ENCODE peak calls at places on chromosome 1, in ten cellular contexts. One of them, this sample, is unnamed.

GRCh38 chr1:193538690-193539089 is 352.3 kb upstream of the B3GALT2 start:
- DNase-seq in SK-N-MC: no peak
- DNase-seq in adipocyte: no peak
- DNase-seq in spleen: no peak
- DNase-seq in Kasumi-1: no peak
- DNase-seq in endothelial cell: no peak
- DNase-seq in SJSA1: no peak
- DNase-seq in activated CD8-positive, alpha-beta T cell treated with anti-CD3 and anti-CD28 coated beads for 36 hours: peak; percentile 33
- DNase-seq in NB4: no peak
- DNase-seq in fibroblast of pulmonary artery: no peak
- DNase-seq in this sample: no peak

GRCh38 chr1:151011154-151011850 is 3.1 kb downstream of the PRUNE1 start:
- DNase-seq in SK-N-MC: no peak
- DNase-seq in adipocyte: no peak
- DNase-seq in spleen: no peak
- DNase-seq in Kasumi-1: peak; percentile 36
- DNase-seq in endothelial cell: no peak
- DNase-seq in SJSA1: no peak
- DNase-seq in activated CD8-positive, alpha-beta T cell treated with anti-CD3 and anti-CD28 coated beads for 36 hours: no peak
- DNase-seq in NB4: peak; percentile 23
- DNase-seq in fibroblast of pulmonary artery: no peak
- DNase-seq in this sample: no peak

GRCh38 chr1:28882009-28882628 is 32.2 kb upstream of the EPB41 start:
- DNase-seq in SK-N-MC: peak; percentile 89
- DNase-seq in adipocyte: peak; percentile 93
- DNase-seq in spleen: peak; percentile 92
- DNase-seq in Kasumi-1: peak; percentile 84
- DNase-seq in endothelial cell: peak; percentile 90
- DNase-seq in SJSA1: peak; percentile 70
- DNase-seq in activated CD8-positive, alpha-beta T cell treated with anti-CD3 and anti-CD28 coated beads for 36 hours: peak; percentile 85
- DNase-seq in NB4: peak; percentile 85
- DNase-seq in fibroblast of pulmonary artery: peak; percentile 87
- DNase-seq in this sample: peak; percentile 93

GRCh38 chr1:15331673-15332072 is 78.0 kb upstream of the EFHD2 start:
- DNase-seq in SK-N-MC: no peak
- DNase-seq in adipocyte: no peak
- DNase-seq in spleen: no peak
- DNase-seq in Kasumi-1: no peak
- DNase-seq in endothelial cell: no peak
- DNase-seq in SJSA1: no peak
- DNase-seq in activated CD8-positive, alpha-beta T cell treated with anti-CD3 and anti-CD28 coated beads for 36 hours: no peak
- DNase-seq in NB4: no peak
- DNase-seq in fibroblast of pulmonary artery: no peak
- DNase-seq in this sample: no peak

GRCh38 chr1:35571263-35571662 is 1.9 kb upstream of the TFAP2E start:
- DNase-seq in SK-N-MC: no peak
- DNase-seq in adipocyte: no peak
- DNase-seq in spleen: peak; percentile 41
- DNase-seq in Kasumi-1: no peak
- DNase-seq in endothelial cell: no peak
- DNase-seq in SJSA1: no peak
- DNase-seq in activated CD8-positive, alpha-beta T cell treated with anti-CD3 and anti-CD28 coated beads for 36 hours: no peak
- DNase-seq in NB4: no peak
- DNase-seq in fibroblast of pulmonary artery: no peak
- DNase-seq in this sample: no peak

GRCh38 chr1:59730759-59731478 is 83.8 kb upstream of the HOOK1 start:
- DNase-seq in SK-N-MC: no peak
- DNase-seq in adipocyte: peak; percentile 87
- DNase-seq in spleen: no peak
- DNase-seq in Kasumi-1: no peak
- DNase-seq in endothelial cell: no peak
- DNase-seq in SJSA1: peak; percentile 96
- DNase-seq in activated CD8-positive, alpha-beta T cell treated with anti-CD3 and anti-CD28 coated beads for 36 hours: peak; percentile 33
- DNase-seq in NB4: peak; percentile 83
- DNase-seq in fibroblast of pulmonary artery: peak; percentile 91
- DNase-seq in this sample: no peak

GRCh38 chr1:117146570-117147340 is 25.2 kb upstream of the TRIM45 start:
- DNase-seq in SK-N-MC: no peak
- DNase-seq in adipocyte: peak; percentile 90
- DNase-seq in spleen: no peak
- DNase-seq in Kasumi-1: no peak
- DNase-seq in endothelial cell: no peak
- DNase-seq in SJSA1: peak; percentile 82
- DNase-seq in activated CD8-positive, alpha-beta T cell treated with anti-CD3 and anti-CD28 coated beads for 36 hours: no peak
- DNase-seq in NB4: peak; percentile 31
- DNase-seq in fibroblast of pulmonary artery: peak; percentile 76
- DNase-seq in this sample: no peak

GRCh38 chr1:55313903-55314302 is 98.7 kb upstream of the USP24 start:
- DNase-seq in SK-N-MC: no peak
- DNase-seq in adipocyte: no peak
- DNase-seq in spleen: no peak
- DNase-seq in Kasumi-1: no peak
- DNase-seq in endothelial cell: no peak
- DNase-seq in SJSA1: no peak
- DNase-seq in activated CD8-positive, alpha-beta T cell treated with anti-CD3 and anti-CD28 coated beads for 36 hours: no peak
- DNase-seq in NB4: no peak
- DNase-seq in fibroblast of pulmonary artery: no peak
- DNase-seq in this sample: no peak

GRCh38 chr1:32255072-32256071 is 4.3 kb downstream of the LCK start:
- DNase-seq in SK-N-MC: no peak
- DNase-seq in adipocyte: no peak
- DNase-seq in spleen: no peak
- DNase-seq in Kasumi-1: no peak
- DNase-seq in endothelial cell: no peak
- DNase-seq in SJSA1: no peak
- DNase-seq in activated CD8-positive, alpha-beta T cell treated with anti-CD3 and anti-CD28 coated beads for 36 hours: peak; percentile 48
- DNase-seq in NB4: no peak
- DNase-seq in fibroblast of pulmonary artery: no peak
- DNase-seq in this sample: no peak

GRCh38 chr1:185438936-185439335 is 121.9 kb upstream of the IVNS1ABP start:
- DNase-seq in SK-N-MC: no peak
- DNase-seq in adipocyte: peak; percentile 15
- DNase-seq in spleen: no peak
- DNase-seq in Kasumi-1: no peak
- DNase-seq in endothelial cell: no peak
- DNase-seq in SJSA1: no peak
- DNase-seq in activated CD8-positive, alpha-beta T cell treated with anti-CD3 and anti-CD28 coated beads for 36 hours: peak; percentile 27
- DNase-seq in NB4: no peak
- DNase-seq in fibroblast of pulmonary artery: no peak
- DNase-seq in this sample: no peak

GRCh38 chr1:224859651-224860050 is 69.8 kb upstream of the DNAH14 start:
- DNase-seq in SK-N-MC: no peak
- DNase-seq in adipocyte: no peak
- DNase-seq in spleen: no peak
- DNase-seq in Kasumi-1: no peak
- DNase-seq in endothelial cell: no peak
- DNase-seq in SJSA1: no peak
- DNase-seq in activated CD8-positive, alpha-beta T cell treated with anti-CD3 and anti-CD28 coated beads for 36 hours: peak; percentile 13
- DNase-seq in NB4: no peak
- DNase-seq in fibroblast of pulmonary artery: no peak
- DNase-seq in this sample: no peak

GRCh38 chr1:30417701-30418425 is 305.5 kb downstream of the MATN1 start:
- DNase-seq in SK-N-MC: no peak
- DNase-seq in adipocyte: no peak
- DNase-seq in spleen: no peak
- DNase-seq in Kasumi-1: no peak
- DNase-seq in endothelial cell: no peak
- DNase-seq in SJSA1: no peak
- DNase-seq in activated CD8-positive, alpha-beta T cell treated with anti-CD3 and anti-CD28 coated beads for 36 hours: no peak
- DNase-seq in NB4: no peak
- DNase-seq in fibroblast of pulmonary artery: no peak
- DNase-seq in this sample: no peak

GRCh38 chr1:20037877-20038276 is 32.1 kb upstream of the PLA2G5 start:
- DNase-seq in SK-N-MC: no peak
- DNase-seq in adipocyte: no peak
- DNase-seq in spleen: peak; percentile 28
- DNase-seq in Kasumi-1: no peak
- DNase-seq in endothelial cell: no peak
- DNase-seq in SJSA1: no peak
- DNase-seq in activated CD8-positive, alpha-beta T cell treated with anti-CD3 and anti-CD28 coated beads for 36 hours: peak; percentile 8
- DNase-seq in NB4: peak; percentile 53
- DNase-seq in fibroblast of pulmonary artery: no peak
- DNase-seq in this sample: no peak